ENCODE peak calls at places on chromosomes 3 and 15, in eight cellular contexts. Y, L, U, B, W, O, Q and K are unnamed samples.

GRCh38 chr15:60006203-60006782 is 2.2 kb downstream of the FOXB1 start:
- DNase-seq in Y (no peak), W (peak), L (no peak), Q (peak), O (peak), U (peak), B (peak), K (peak)

GRCh38 chr15:51114437-51115119 is 19.9 kb upstream of the TNFAIP8L3 start:
- DNase-seq in L (no peak), U (no peak), W (no peak), O (no peak), Q (no peak), Y (peak), B (no peak), K (no peak)

GRCh38 chr3:101038880-101039279 is 45.7 kb upstream of the ABI3BP start:
- DNase-seq in Y (no peak), B (no peak), L (no peak), U (no peak), W (no peak), Q (no peak), O (no peak), K (no peak)

GRCh38 chr3:183298708-183299153 is 45.7 kb downstream of the B3GNT5 start:
- DNase-seq in U (no peak), L (no peak), W (no peak), B (peak), Q (no peak), O (no peak), Y (peak), K (no peak)

GRCh38 chr3:186400677-186401076 is 38.6 kb upstream of the DGKG start:
- DNase-seq in B (peak), U (no peak), W (no peak), L (no peak), O (no peak), Y (no peak), Q (no peak), K (no peak)

GRCh38 chr3:197896421-197896820 is 53.6 kb upstream of the RPL35A start:
- DNase-seq in O (no peak), Q (no peak), W (no peak), B (no peak), Y (no peak), L (no peak), U (no peak), K (no peak)

GRCh38 chr3:25438791-25439555 is 10.9 kb downstream of the RARB start:
- DNase-seq in B (no peak), U (no peak), W (no peak), O (no peak), Q (no peak), Y (no peak), L (no peak), K (no peak)

GRCh38 chr3:31077021-31077601 is 182.7 kb upstream of the GADL1 start:
- DNase-seq in Y (peak), L (no peak), B (peak), O (no peak), Q (peak), U (no peak), W (peak), K (peak)